ENCODE peak calls at places on chromosomes 4 and X, in seven cellular contexts. One of them, this sample, is unnamed.

GRCh38 chr4:165986956-165987698 is 114.1 kb downstream of the TLL1 start:
- DNase-seq in GM12878: no peak
- DNase-seq in testis: no peak
- DNase-seq in mammary epithelial cell: no peak
- DNase-seq in brain microvascular endothelial cell: no peak
- DNase-seq in PC-3: no peak
- DNase-seq in adrenal gland: no peak
- DNase-seq in this sample: no peak

GRCh38 chr4:81421346-81422218 is 50.1 kb downstream of the RASGEF1B start:
- DNase-seq in GM12878: peak; percentile 26
- DNase-seq in testis: no peak
- DNase-seq in mammary epithelial cell: peak; percentile 59
- DNase-seq in brain microvascular endothelial cell: peak; percentile 17
- DNase-seq in PC-3: peak; percentile 89
- DNase-seq in adrenal gland: peak; percentile 20
- DNase-seq in this sample: peak; percentile 30

GRCh38 chr4:42656736-42656985 is 244 bp downstream of the ATP8A1 start:
- DNase-seq in GM12878: no peak
- DNase-seq in testis: no peak
- DNase-seq in mammary epithelial cell: no peak
- DNase-seq in brain microvascular endothelial cell: no peak
- DNase-seq in PC-3: no peak
- DNase-seq in adrenal gland: no peak
- DNase-seq in this sample: no peak

GRCh38 chr4:41428205-41428940 is 109.6 kb upstream of the LIMCH1 start:
- DNase-seq in GM12878: no peak
- DNase-seq in testis: no peak
- DNase-seq in mammary epithelial cell: no peak
- DNase-seq in brain microvascular endothelial cell: no peak
- DNase-seq in PC-3: no peak
- DNase-seq in adrenal gland: no peak
- DNase-seq in this sample: no peak

GRCh38 chr4:74444891-74445642 is at the start of gene AREG:
- DNase-seq in GM12878: peak; percentile 12
- DNase-seq in testis: peak; percentile 88
- DNase-seq in mammary epithelial cell: peak; percentile 92
- DNase-seq in brain microvascular endothelial cell: peak; percentile 40
- DNase-seq in PC-3: peak; percentile 68
- DNase-seq in adrenal gland: peak; percentile 64
- DNase-seq in this sample: peak; percentile 71

GRCh38 chr4:59583845-59584568 is 1616.1 kb upstream of the ADGRL3 start:
- DNase-seq in GM12878: no peak
- DNase-seq in testis: no peak
- DNase-seq in mammary epithelial cell: no peak
- DNase-seq in brain microvascular endothelial cell: no peak
- DNase-seq in PC-3: no peak
- DNase-seq in adrenal gland: no peak
- DNase-seq in this sample: no peak

GRCh38 chr4:108833041-108833440 is 70.2 kb upstream of the ETNPPL start:
- DNase-seq in GM12878: no peak
- DNase-seq in testis: no peak
- DNase-seq in mammary epithelial cell: no peak
- DNase-seq in brain microvascular endothelial cell: no peak
- DNase-seq in PC-3: no peak
- DNase-seq in adrenal gland: no peak
- DNase-seq in this sample: no peak

GRCh38 chrX:21524008-21524407 is 134.1 kb downstream of the KLHL34 start:
- DNase-seq in GM12878: no peak
- DNase-seq in testis: no peak
- DNase-seq in mammary epithelial cell: no peak
- DNase-seq in brain microvascular endothelial cell: no peak
- DNase-seq in PC-3: peak; percentile 9
- DNase-seq in adrenal gland: no peak
- DNase-seq in this sample: no peak

GRCh38 chr4:80215449-80216052 is 18.2 kb downstream of the PRDM8 start:
- DNase-seq in GM12878: no peak
- DNase-seq in testis: no peak
- DNase-seq in mammary epithelial cell: no peak
- DNase-seq in brain microvascular endothelial cell: no peak
- DNase-seq in PC-3: peak; percentile 50
- DNase-seq in adrenal gland: no peak
- DNase-seq in this sample: no peak

GRCh38 chrX:115960440-115961084 is 210.0 kb upstream of the AGTR2 start:
- DNase-seq in GM12878: no peak
- DNase-seq in testis: peak; percentile 65
- DNase-seq in mammary epithelial cell: peak; percentile 65
- DNase-seq in brain microvascular endothelial cell: no peak
- DNase-seq in PC-3: peak; percentile 25
- DNase-seq in adrenal gland: no peak
- DNase-seq in this sample: no peak

GRCh38 chr4:166014411-166014810 is 141.4 kb downstream of the TLL1 start:
- DNase-seq in GM12878: no peak
- DNase-seq in testis: no peak
- DNase-seq in mammary epithelial cell: peak; percentile 83
- DNase-seq in brain microvascular endothelial cell: no peak
- DNase-seq in PC-3: peak; percentile 80
- DNase-seq in adrenal gland: no peak
- DNase-seq in this sample: no peak

GRCh38 chr4:142565771-142566170 is 280.3 kb downstream of the INPP4B start:
- DNase-seq in GM12878: no peak
- DNase-seq in testis: no peak
- DNase-seq in mammary epithelial cell: no peak
- DNase-seq in brain microvascular endothelial cell: no peak
- DNase-seq in PC-3: no peak
- DNase-seq in adrenal gland: no peak
- DNase-seq in this sample: no peak

GRCh38 chr4:119040711-119041185 is 94.9 kb upstream of the MYOZ2 start:
- DNase-seq in GM12878: no peak
- DNase-seq in testis: no peak
- DNase-seq in mammary epithelial cell: peak; percentile 83
- DNase-seq in brain microvascular endothelial cell: peak; percentile 80
- DNase-seq in PC-3: peak; percentile 21
- DNase-seq in adrenal gland: no peak
- DNase-seq in this sample: no peak

GRCh38 chr4:6153874-6154273 is 46.5 kb downstream of the JAKMIP1 start:
- DNase-seq in GM12878: no peak
- DNase-seq in testis: no peak
- DNase-seq in mammary epithelial cell: no peak
- DNase-seq in brain microvascular endothelial cell: no peak
- DNase-seq in PC-3: no peak
- DNase-seq in adrenal gland: no peak
- DNase-seq in this sample: no peak

GRCh38 chrX:64437665-64438064 is 42.4 kb upstream of the MTMR8 start:
- DNase-seq in GM12878: no peak
- DNase-seq in testis: no peak
- DNase-seq in mammary epithelial cell: no peak
- DNase-seq in brain microvascular endothelial cell: no peak
- DNase-seq in PC-3: no peak
- DNase-seq in adrenal gland: no peak
- DNase-seq in this sample: no peak

GRCh38 chr4:154616287-154616686 is 3.8 kb upstream of the FGG start:
- DNase-seq in GM12878: no peak
- DNase-seq in testis: no peak
- DNase-seq in mammary epithelial cell: no peak
- DNase-seq in brain microvascular endothelial cell: no peak
- DNase-seq in PC-3: no peak
- DNase-seq in adrenal gland: no peak
- DNase-seq in this sample: no peak

GRCh38 chr4:149723065-149723464 is 92.6 kb downstream of the IQCM start:
- DNase-seq in GM12878: no peak
- DNase-seq in testis: no peak
- DNase-seq in mammary epithelial cell: no peak
- DNase-seq in brain microvascular endothelial cell: no peak
- DNase-seq in PC-3: no peak
- DNase-seq in adrenal gland: no peak
- DNase-seq in this sample: no peak

GRCh38 chr4:121951570-121952110 is at the start of gene TRPC3:
- DNase-seq in GM12878: no peak
- DNase-seq in testis: peak; percentile 38
- DNase-seq in mammary epithelial cell: peak; percentile 15
- DNase-seq in brain microvascular endothelial cell: no peak
- DNase-seq in PC-3: no peak
- DNase-seq in adrenal gland: no peak
- DNase-seq in this sample: no peak

DNA sequence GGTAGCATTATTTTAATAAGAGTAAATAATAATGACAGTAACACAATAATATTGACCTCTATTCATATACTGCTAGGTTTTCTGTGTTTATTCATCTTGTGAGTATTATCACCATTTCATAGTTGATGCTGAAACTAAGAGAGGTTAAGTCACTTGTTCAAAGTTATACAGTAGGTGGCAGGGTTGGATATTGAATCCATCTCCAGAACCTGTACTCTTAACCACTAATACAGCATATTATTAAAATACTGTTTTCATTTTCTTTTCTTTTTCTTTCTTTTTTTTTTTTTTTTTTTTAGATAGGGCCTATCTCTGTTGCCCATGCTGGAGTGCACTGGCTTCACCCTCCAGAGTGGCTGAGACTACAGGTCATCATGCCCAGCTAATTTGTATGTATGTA is 7.1 kb upstream of the ELF2 start:
- DNase-seq in GM12878: no peak
- DNase-seq in testis: no peak
- DNase-seq in mammary epithelial cell: no peak
- DNase-seq in brain microvascular endothelial cell: no peak
- DNase-seq in PC-3: peak; percentile 31
- DNase-seq in adrenal gland: no peak
- DNase-seq in this sample: no peak
- TF ChIP-seq CTCF in GM12878: peak; percentile 52
- TF ChIP-seq CTCF in testis: no peak
- TF ChIP-seq CTCF in mammary epithelial cell: peak; percentile 5
- TF ChIP-seq CTCF in brain microvascular endothelial cell: peak; percentile 27
- TF ChIP-seq CTCF in PC-3: peak; percentile 39
- TF ChIP-seq CTCF in adrenal gland: peak; percentile 47
- TF ChIP-seq CTCF in this sample: no peak

GRCh38 chr4:1731180-1731579 is 9.9 kb downstream of the TACC3 start:
- DNase-seq in GM12878: no peak
- DNase-seq in testis: no peak
- DNase-seq in mammary epithelial cell: peak; percentile 75
- DNase-seq in brain microvascular endothelial cell: no peak
- DNase-seq in PC-3: peak; percentile 88
- DNase-seq in adrenal gland: no peak
- DNase-seq in this sample: no peak
- H3K27ac ChIP-seq in GM12878: no peak overlapping the region
- H3K27ac ChIP-seq in testis: no peak overlapping the region
- H3K27ac ChIP-seq in mammary epithelial cell: no peak overlapping the region
- H3K27ac ChIP-seq in brain microvascular endothelial cell: no peak overlapping the region
- H3K27ac ChIP-seq in PC-3: peak overlapping the region; percentile 83
- H3K27ac ChIP-seq in adrenal gland: no peak overlapping the region
- H3K27ac ChIP-seq in this sample: no peak overlapping the region

GRCh38 chr4:152959080-152959479 is 23.0 kb downstream of the FHDC1 start:
- DNase-seq in GM12878: no peak
- DNase-seq in testis: no peak
- DNase-seq in mammary epithelial cell: no peak
- DNase-seq in brain microvascular endothelial cell: no peak
- DNase-seq in PC-3: no peak
- DNase-seq in adrenal gland: no peak
- DNase-seq in this sample: no peak

GRCh38 chr4:152961752-152962117 is 25.6 kb downstream of the FHDC1 start:
- DNase-seq in GM12878: no peak
- DNase-seq in testis: no peak
- DNase-seq in mammary epithelial cell: no peak
- DNase-seq in brain microvascular endothelial cell: no peak
- DNase-seq in PC-3: no peak
- DNase-seq in adrenal gland: no peak
- DNase-seq in this sample: no peak

GRCh38 chr4:152957437-152958185 is 21.5 kb downstream of the FHDC1 start:
- DNase-seq in GM12878: no peak
- DNase-seq in testis: no peak
- DNase-seq in mammary epithelial cell: no peak
- DNase-seq in brain microvascular endothelial cell: no peak
- DNase-seq in PC-3: no peak
- DNase-seq in adrenal gland: peak; percentile 45
- DNase-seq in this sample: peak; percentile 74

GRCh38 chr4:152962160-152962559 is 26.0 kb downstream of the FHDC1 start:
- DNase-seq in GM12878: no peak
- DNase-seq in testis: no peak
- DNase-seq in mammary epithelial cell: no peak
- DNase-seq in brain microvascular endothelial cell: no peak
- DNase-seq in PC-3: no peak
- DNase-seq in adrenal gland: no peak
- DNase-seq in this sample: no peak

GRCh38 chr4:152961041-152961751 is 25.1 kb downstream of the FHDC1 start:
- DNase-seq in GM12878: no peak
- DNase-seq in testis: no peak
- DNase-seq in mammary epithelial cell: no peak
- DNase-seq in brain microvascular endothelial cell: no peak
- DNase-seq in PC-3: no peak
- DNase-seq in adrenal gland: peak; percentile 64
- DNase-seq in this sample: peak; percentile 64
- H3K36me3 ChIP-seq in GM12878: no peaks in the 10 kb centered on the region
- H3K36me3 ChIP-seq in testis: no peaks in the 10 kb centered on the region
- H3K36me3 ChIP-seq in mammary epithelial cell: peaks cover 24% of the 10 kb centered on the region
- H3K36me3 ChIP-seq in brain microvascular endothelial cell: no peaks in the 10 kb centered on the region
- H3K36me3 ChIP-seq in PC-3: no peaks in the 10 kb centered on the region
- H3K36me3 ChIP-seq in adrenal gland: no peaks in the 10 kb centered on the region
- H3K36me3 ChIP-seq in this sample: no peaks in the 10 kb centered on the region

DNA sequence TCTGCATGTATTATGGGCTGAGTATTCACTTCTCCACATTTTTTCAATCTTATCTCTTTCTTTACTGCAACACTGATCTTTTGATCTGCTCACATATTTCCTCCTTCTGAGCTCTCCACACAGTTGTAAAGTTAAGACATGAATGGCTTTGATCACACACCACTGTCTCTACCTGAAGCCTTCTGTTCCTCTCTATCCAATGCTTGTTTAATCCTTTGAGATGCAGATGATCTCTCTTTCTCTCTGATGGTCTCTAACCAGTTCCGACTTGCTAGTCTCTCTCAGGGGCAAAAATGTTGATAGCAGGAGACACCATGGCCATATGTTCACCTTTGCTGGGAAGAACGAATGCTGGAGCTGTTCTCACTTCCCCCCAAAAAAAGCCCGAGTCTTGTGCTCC is 162.4 kb downstream of the UNC5C start:
- DNase-seq in GM12878: no peak
- DNase-seq in testis: no peak
- DNase-seq in mammary epithelial cell: no peak
- DNase-seq in brain microvascular endothelial cell: no peak
- DNase-seq in PC-3: no peak
- DNase-seq in adrenal gland: no peak
- DNase-seq in this sample: no peak
- TF ChIP-seq CTCF in GM12878: no peak
- TF ChIP-seq CTCF in testis: no peak
- TF ChIP-seq CTCF in mammary epithelial cell: no peak
- TF ChIP-seq CTCF in brain microvascular endothelial cell: no peak
- TF ChIP-seq CTCF in PC-3: no peak
- TF ChIP-seq CTCF in adrenal gland: no peak
- TF ChIP-seq CTCF in this sample: no peak

GRCh38 chrX:2343413-2343812 is 157.4 kb downstream of the DHRSX start:
- DNase-seq in GM12878: no peak
- DNase-seq in testis: no peak
- DNase-seq in mammary epithelial cell: no peak
- DNase-seq in brain microvascular endothelial cell: no peak
- DNase-seq in PC-3: no peak
- DNase-seq in adrenal gland: no peak
- DNase-seq in this sample: no peak
- H3K27ac ChIP-seq in GM12878: no peak overlapping the region
- H3K27ac ChIP-seq in testis: no peak overlapping the region
- H3K27ac ChIP-seq in mammary epithelial cell: no peak overlapping the region
- H3K27ac ChIP-seq in brain microvascular endothelial cell: peak overlapping the region; percentile 96
- H3K27ac ChIP-seq in PC-3: no peak overlapping the region
- H3K27ac ChIP-seq in adrenal gland: no peak overlapping the region
- H3K27ac ChIP-seq in this sample: no peak overlapping the region

This sample was measured in body of pancreas.